ENCODE peak calls at places on chromosomes 16 and 17, in four cellular contexts. B is central memory CD4-positive, alpha-beta T cell; C is fibroblast of mammary gland; O is hippocampal formation. K is an unnamed sample.

GRCh38 chr16:67995423-67995822 is 3.9 kb downstream of the DPEP2 start:
- DNase-seq in B (no peak), C (peak), O (no peak), K (no peak)

GRCh38 chr16:27746076-27746855 is 196.3 kb downstream of the KATNIP start:
- DNase-seq in B (no peak), C (no peak), O (no peak), K (no peak)

GRCh38 chr17:48869821-48870318 is 22.7 kb upstream of the ATP5MC1 start:
- DNase-seq in B (no peak), C (no peak), O (no peak), K (no peak)

GRCh38 chr17:64343833-64344637 is 46.6 kb downstream of the PECAM1 start:
- DNase-seq in B (peak), C (peak), O (peak), K (peak)

GRCh38 chr16:12155235-12155634 is 178.7 kb downstream of the SNX29 start:
- DNase-seq in B (no peak), C (no peak), O (no peak), K (no peak)

GRCh38 chr17:17750881-17751280 is 69.6 kb downstream of the RAI1 start:
- DNase-seq in B (peak), C (no peak), O (no peak), K (no peak)

GRCh38 chr17:28326114-28326513 is 7.1 kb downstream of the TMEM97 start:
- DNase-seq in B (no peak), C (no peak), O (no peak), K (no peak)

GRCh38 chr17:42522263-42522790 is 13.7 kb upstream of the NAGLU start:
- DNase-seq in B (no peak), C (no peak), O (no peak), K (no peak)

GRCh38 chr16:80210787-80211186 is 330.0 kb upstream of the DYNLRB2 start:
- DNase-seq in B (no peak), C (no peak), O (no peak), K (no peak)

GRCh38 chr17:73342549-73343167 is 30.9 kb upstream of the CDC42EP4 start:
- DNase-seq in B (no peak), C (peak), O (no peak), K (peak)